ENCODE peak calls at places on chromosomes 3 and 15, in six cellular contexts. One of them, this sample, is unnamed.
A peak's percentile ranks its signal among the peaks of the same experiment; 100 is the strongest.

GRCh38 chr3:123346726-123347125 is 102.2 kb downstream of the ADCY5 start:
- DNase-seq in neuronal stem cell: no peak
- DNase-seq in NCI-H460: no peak
- DNase-seq in dorsolateral prefrontal cortex: no peak
- DNase-seq in Jurkat, Clone E6-1: no peak
- DNase-seq in neural crest cell: no peak
- DNase-seq in this sample: no peak

GRCh38 chr3:151925876-151926275 is 52.4 kb downstream of the SUCNR1 start:
- DNase-seq in NCI-H460: no peak
- DNase-seq in Jurkat, Clone E6-1: no peak
- DNase-seq in dorsolateral prefrontal cortex: no peak
- DNase-seq in neuronal stem cell: no peak
- DNase-seq in neural crest cell: no peak
- DNase-seq in this sample: peak; percentile 35

GRCh38 chr3:29324180-29324651 is 43.3 kb downstream of the RBMS3 start:
- DNase-seq in neuronal stem cell: no peak
- DNase-seq in NCI-H460: peak; percentile 63
- DNase-seq in dorsolateral prefrontal cortex: no peak
- DNase-seq in neural crest cell: no peak
- DNase-seq in Jurkat, Clone E6-1: no peak
- DNase-seq in this sample: peak; percentile 85

GRCh38 chr15:49247556-49248102 is 77.6 kb downstream of the GALK2 start:
- DNase-seq in dorsolateral prefrontal cortex: no peak
- DNase-seq in neural crest cell: no peak
- DNase-seq in NCI-H460: no peak
- DNase-seq in Jurkat, Clone E6-1: no peak
- DNase-seq in neuronal stem cell: no peak
- DNase-seq in this sample: no peak

GRCh38 chr15:92954578-92954977 is 54.5 kb downstream of the CHD2 start:
- DNase-seq in neural crest cell: no peak
- DNase-seq in neuronal stem cell: no peak
- DNase-seq in Jurkat, Clone E6-1: peak; percentile 22
- DNase-seq in NCI-H460: peak; percentile 5
- DNase-seq in dorsolateral prefrontal cortex: no peak
- DNase-seq in this sample: no peak

GRCh38 chr15:42984534-42985034 is 64.0 kb upstream of the TTBK2 start:
- DNase-seq in neuronal stem cell: no peak
- DNase-seq in NCI-H460: no peak
- DNase-seq in Jurkat, Clone E6-1: no peak
- DNase-seq in dorsolateral prefrontal cortex: no peak
- DNase-seq in neural crest cell: no peak
- DNase-seq in this sample: no peak

GRCh38 chr3:136862611-136862951 is 573 bp downstream of the NCK1 start:
- DNase-seq in NCI-H460: peak; percentile 25
- DNase-seq in Jurkat, Clone E6-1: no peak
- DNase-seq in neural crest cell: no peak
- DNase-seq in neuronal stem cell: no peak
- DNase-seq in dorsolateral prefrontal cortex: no peak
- DNase-seq in this sample: peak; percentile 47

GRCh38 chr3:141894524-141895176 is 18.2 kb downstream of the ATP1B3 start:
- DNase-seq in neural crest cell: no peak
- DNase-seq in Jurkat, Clone E6-1: no peak
- DNase-seq in NCI-H460: peak; percentile 28
- DNase-seq in neuronal stem cell: no peak
- DNase-seq in dorsolateral prefrontal cortex: no peak
- DNase-seq in this sample: peak; percentile 16

GRCh38 chr3:128794067-128794768 is 68.2 kb downstream of the RAB7A start:
- DNase-seq in NCI-H460: no peak
- DNase-seq in Jurkat, Clone E6-1: peak; percentile 15
- DNase-seq in dorsolateral prefrontal cortex: no peak
- DNase-seq in neuronal stem cell: no peak
- DNase-seq in neural crest cell: no peak
- DNase-seq in this sample: peak; percentile 79

GRCh38 chr3:129611812-129612349 is 5.4 kb upstream of the PLXND1 start:
- DNase-seq in neural crest cell: no peak
- DNase-seq in dorsolateral prefrontal cortex: no peak
- DNase-seq in neuronal stem cell: no peak
- DNase-seq in Jurkat, Clone E6-1: no peak
- DNase-seq in NCI-H460: no peak
- DNase-seq in this sample: no peak

GRCh38 chr3:153277029-153277428 is 115.0 kb downstream of the RAP2B start:
- DNase-seq in Jurkat, Clone E6-1: no peak
- DNase-seq in neural crest cell: no peak
- DNase-seq in dorsolateral prefrontal cortex: no peak
- DNase-seq in NCI-H460: no peak
- DNase-seq in neuronal stem cell: no peak
- DNase-seq in this sample: peak; percentile 44

GRCh38 chr3:56771376-56771775 is 30.4 kb downstream of the ARHGEF3 start:
- DNase-seq in Jurkat, Clone E6-1: no peak
- DNase-seq in neural crest cell: no peak
- DNase-seq in dorsolateral prefrontal cortex: no peak
- DNase-seq in NCI-H460: no peak
- DNase-seq in neuronal stem cell: no peak
- DNase-seq in this sample: no peak

GRCh38 chr3:47394140-47394855 is 13.5 kb downstream of the PTPN23 start:
- DNase-seq in neuronal stem cell: peak; percentile 35
- DNase-seq in dorsolateral prefrontal cortex: no peak
- DNase-seq in NCI-H460: no peak
- DNase-seq in Jurkat, Clone E6-1: no peak
- DNase-seq in neural crest cell: no peak
- DNase-seq in this sample: no peak

GRCh38 chr15:68791431-68792283 is 29.0 kb downstream of the ANP32A start:
- DNase-seq in neural crest cell: no peak
- DNase-seq in dorsolateral prefrontal cortex: no peak
- DNase-seq in neuronal stem cell: no peak
- DNase-seq in NCI-H460: no peak
- DNase-seq in Jurkat, Clone E6-1: peak; percentile 62
- DNase-seq in this sample: no peak

GRCh38 chr3:169657351-169658124 is 6.0 kb downstream of the MECOM start:
- DNase-seq in NCI-H460: no peak
- DNase-seq in Jurkat, Clone E6-1: no peak
- DNase-seq in dorsolateral prefrontal cortex: no peak
- DNase-seq in neuronal stem cell: no peak
- DNase-seq in neural crest cell: no peak
- DNase-seq in this sample: no peak

GRCh38 chr15:67025719-67026118 is 39.7 kb upstream of the SMAD3 start:
- DNase-seq in dorsolateral prefrontal cortex: no peak
- DNase-seq in neural crest cell: no peak
- DNase-seq in neuronal stem cell: no peak
- DNase-seq in NCI-H460: peak; percentile 33
- DNase-seq in Jurkat, Clone E6-1: no peak
- DNase-seq in this sample: peak; percentile 83

GRCh38 chr3:59074764-59075163 is 24.9 kb upstream of the CFAP20DC start:
- DNase-seq in neuronal stem cell: no peak
- DNase-seq in dorsolateral prefrontal cortex: no peak
- DNase-seq in NCI-H460: no peak
- DNase-seq in Jurkat, Clone E6-1: no peak
- DNase-seq in neural crest cell: no peak
- DNase-seq in this sample: no peak

GRCh38 chr3:47413751-47414150 is 32.9 kb downstream of the PTPN23 start:
- DNase-seq in neural crest cell: no peak
- DNase-seq in dorsolateral prefrontal cortex: peak; percentile 72
- DNase-seq in neuronal stem cell: no peak
- DNase-seq in Jurkat, Clone E6-1: no peak
- DNase-seq in NCI-H460: no peak
- DNase-seq in this sample: no peak

GRCh38 chr15:40161693-40162401 is 978 bp downstream of the BUB1B start:
- DNase-seq in NCI-H460: no peak
- DNase-seq in neuronal stem cell: no peak
- DNase-seq in dorsolateral prefrontal cortex: no peak
- DNase-seq in Jurkat, Clone E6-1: peak; percentile 32
- DNase-seq in neural crest cell: no peak
- DNase-seq in this sample: no peak

GRCh38 chr3:57896046-57896445 is 112.2 kb upstream of the FLNB start:
- DNase-seq in neuronal stem cell: no peak
- DNase-seq in Jurkat, Clone E6-1: no peak
- DNase-seq in dorsolateral prefrontal cortex: no peak
- DNase-seq in neural crest cell: no peak
- DNase-seq in NCI-H460: no peak
- DNase-seq in this sample: no peak

GRCh38 chr3:8212794-8213193 is 288.8 kb upstream of the LMCD1 start:
- DNase-seq in Jurkat, Clone E6-1: no peak
- DNase-seq in neural crest cell: no peak
- DNase-seq in NCI-H460: no peak
- DNase-seq in dorsolateral prefrontal cortex: no peak
- DNase-seq in neuronal stem cell: no peak
- DNase-seq in this sample: no peak

This sample was measured in RCC 7860.